ENCODE peak calls at places on chromosomes 16 and 17, in ten cellular contexts. One of them, this sample, is unnamed.

GRCh38 chr16:89435051-89435450 is 55.3 kb downstream of the ANKRD11 start:
- DNase-seq in CD4-positive, alpha-beta T cell: no peak
- DNase-seq in WTC11: no peak
- DNase-seq in mesothelial cell of epicardium: no peak
- DNase-seq in lower leg skin: no peak
- DNase-seq in endothelial cell of umbilical vein: no peak
- DNase-seq in left ventricle myocardium inferior: no peak
- DNase-seq in HFFc6: no peak
- DNase-seq in cardiac fibroblast: no peak
- DNase-seq in endodermal cell: no peak
- DNase-seq in this sample: no peak

GRCh38 chr17:80779336-80779735 is 212.3 kb upstream of the CHMP6 start:
- DNase-seq in CD4-positive, alpha-beta T cell: no peak
- DNase-seq in WTC11: no peak
- DNase-seq in mesothelial cell of epicardium: no peak
- DNase-seq in lower leg skin: no peak
- DNase-seq in endothelial cell of umbilical vein: no peak
- DNase-seq in left ventricle myocardium inferior: no peak
- DNase-seq in HFFc6: no peak
- DNase-seq in cardiac fibroblast: no peak
- DNase-seq in endodermal cell: no peak
- DNase-seq in this sample: no peak

GRCh38 chr16:30018731-30019158 is 4.3 kb upstream of the C16orf92 start:
- DNase-seq in CD4-positive, alpha-beta T cell: no peak
- DNase-seq in WTC11: no peak
- DNase-seq in mesothelial cell of epicardium: no peak
- DNase-seq in lower leg skin: no peak
- DNase-seq in endothelial cell of umbilical vein: no peak
- DNase-seq in left ventricle myocardium inferior: no peak
- DNase-seq in HFFc6: peak; percentile 21
- DNase-seq in cardiac fibroblast: no peak
- DNase-seq in endodermal cell: no peak
- DNase-seq in this sample: no peak

GRCh38 chr16:19959736-19960135 is 75.1 kb upstream of the GPRC5B start:
- DNase-seq in CD4-positive, alpha-beta T cell: no peak
- DNase-seq in WTC11: no peak
- DNase-seq in mesothelial cell of epicardium: no peak
- DNase-seq in lower leg skin: peak; percentile 37
- DNase-seq in endothelial cell of umbilical vein: no peak
- DNase-seq in left ventricle myocardium inferior: no peak
- DNase-seq in HFFc6: no peak
- DNase-seq in cardiac fibroblast: no peak
- DNase-seq in endodermal cell: no peak
- DNase-seq in this sample: peak; percentile 15

GRCh38 chr16:52696126-52696525 is 149.2 kb upstream of the TOX3 start:
- DNase-seq in CD4-positive, alpha-beta T cell: no peak
- DNase-seq in WTC11: no peak
- DNase-seq in mesothelial cell of epicardium: no peak
- DNase-seq in lower leg skin: no peak
- DNase-seq in endothelial cell of umbilical vein: no peak
- DNase-seq in left ventricle myocardium inferior: no peak
- DNase-seq in HFFc6: no peak
- DNase-seq in cardiac fibroblast: no peak
- DNase-seq in endodermal cell: no peak
- DNase-seq in this sample: no peak

GRCh38 chr16:4360538-4361021 is 9.5 kb upstream of the PAM16 start:
- DNase-seq in CD4-positive, alpha-beta T cell: no peak
- DNase-seq in WTC11: no peak
- DNase-seq in mesothelial cell of epicardium: no peak
- DNase-seq in lower leg skin: no peak
- DNase-seq in endothelial cell of umbilical vein: no peak
- DNase-seq in left ventricle myocardium inferior: no peak
- DNase-seq in HFFc6: no peak
- DNase-seq in cardiac fibroblast: no peak
- DNase-seq in endodermal cell: peak; percentile 82
- DNase-seq in this sample: no peak

GRCh38 chr17:67443931-67444597 is 67.0 kb downstream of the PITPNC1 start:
- DNase-seq in CD4-positive, alpha-beta T cell: no peak
- DNase-seq in WTC11: no peak
- DNase-seq in mesothelial cell of epicardium: no peak
- DNase-seq in lower leg skin: peak; percentile 81
- DNase-seq in endothelial cell of umbilical vein: peak; percentile 81
- DNase-seq in left ventricle myocardium inferior: no peak
- DNase-seq in HFFc6: no peak
- DNase-seq in cardiac fibroblast: peak; percentile 60
- DNase-seq in endodermal cell: no peak
- DNase-seq in this sample: no peak

GRCh38 chr17:64682261-64683181 is 20.4 kb upstream of the SMURF2 start:
- DNase-seq in CD4-positive, alpha-beta T cell: no peak
- DNase-seq in WTC11: no peak
- DNase-seq in mesothelial cell of epicardium: no peak
- DNase-seq in lower leg skin: no peak
- DNase-seq in endothelial cell of umbilical vein: peak; percentile 62
- DNase-seq in left ventricle myocardium inferior: no peak
- DNase-seq in HFFc6: peak; percentile 93
- DNase-seq in cardiac fibroblast: peak; percentile 11
- DNase-seq in endodermal cell: no peak
- DNase-seq in this sample: no peak

GRCh38 chr16:57600048-57600835 is 28.2 kb upstream of the ADGRG1 start:
- DNase-seq in CD4-positive, alpha-beta T cell: no peak
- DNase-seq in WTC11: peak; percentile 84
- DNase-seq in mesothelial cell of epicardium: peak; percentile 68
- DNase-seq in lower leg skin: peak; percentile 86
- DNase-seq in endothelial cell of umbilical vein: peak; percentile 45
- DNase-seq in left ventricle myocardium inferior: no peak
- DNase-seq in HFFc6: no peak
- DNase-seq in cardiac fibroblast: peak; percentile 64
- DNase-seq in endodermal cell: peak; percentile 94
- DNase-seq in this sample: peak; percentile 82

GRCh38 chr17:50266384-50267073 is 7.7 kb upstream of the TMEM92 start:
- DNase-seq in CD4-positive, alpha-beta T cell: no peak
- DNase-seq in WTC11: no peak
- DNase-seq in mesothelial cell of epicardium: peak; percentile 64
- DNase-seq in lower leg skin: peak; percentile 89
- DNase-seq in endothelial cell of umbilical vein: peak; percentile 59
- DNase-seq in left ventricle myocardium inferior: no peak
- DNase-seq in HFFc6: peak; percentile 75
- DNase-seq in cardiac fibroblast: peak; percentile 84
- DNase-seq in endodermal cell: peak; percentile 67
- DNase-seq in this sample: peak; percentile 92

GRCh38 chr17:58308985-58309917 is 19.3 kb downstream of the TSPOAP1 start:
- DNase-seq in CD4-positive, alpha-beta T cell: no peak
- DNase-seq in WTC11: no peak
- DNase-seq in mesothelial cell of epicardium: peak; percentile 29
- DNase-seq in lower leg skin: peak; percentile 48
- DNase-seq in endothelial cell of umbilical vein: no peak
- DNase-seq in left ventricle myocardium inferior: no peak
- DNase-seq in HFFc6: no peak
- DNase-seq in cardiac fibroblast: no peak
- DNase-seq in endodermal cell: no peak
- DNase-seq in this sample: peak; percentile 76

GRCh38 chr16:31093132-31093703 is 1.4 kb downstream of the VKORC1 start:
- DNase-seq in CD4-positive, alpha-beta T cell: no peak
- DNase-seq in WTC11: peak; percentile 46
- DNase-seq in mesothelial cell of epicardium: no peak
- DNase-seq in lower leg skin: no peak
- DNase-seq in endothelial cell of umbilical vein: no peak
- DNase-seq in left ventricle myocardium inferior: no peak
- DNase-seq in HFFc6: peak; percentile 21
- DNase-seq in cardiac fibroblast: peak; percentile 27
- DNase-seq in endodermal cell: peak; percentile 87
- DNase-seq in this sample: no peak

GRCh38 chr17:64499805-64500486 is 3.1 kb upstream of the POLG2 start:
- DNase-seq in CD4-positive, alpha-beta T cell: no peak
- DNase-seq in WTC11: no peak
- DNase-seq in mesothelial cell of epicardium: no peak
- DNase-seq in lower leg skin: no peak
- DNase-seq in endothelial cell of umbilical vein: no peak
- DNase-seq in left ventricle myocardium inferior: no peak
- DNase-seq in HFFc6: no peak
- DNase-seq in cardiac fibroblast: peak; percentile 42
- DNase-seq in endodermal cell: no peak
- DNase-seq in this sample: no peak

GRCh38 chr16:29012913-29013641 is 28.2 kb downstream of the LAT start:
- DNase-seq in CD4-positive, alpha-beta T cell: no peak
- DNase-seq in WTC11: no peak
- DNase-seq in mesothelial cell of epicardium: no peak
- DNase-seq in lower leg skin: no peak
- DNase-seq in endothelial cell of umbilical vein: no peak
- DNase-seq in left ventricle myocardium inferior: no peak
- DNase-seq in HFFc6: no peak
- DNase-seq in cardiac fibroblast: no peak
- DNase-seq in endodermal cell: no peak
- DNase-seq in this sample: no peak

GRCh38 chr17:4533522-4534502 is 21.4 kb downstream of the MYBBP1A start:
- DNase-seq in CD4-positive, alpha-beta T cell: no peak
- DNase-seq in WTC11: no peak
- DNase-seq in mesothelial cell of epicardium: no peak
- DNase-seq in lower leg skin: no peak
- DNase-seq in endothelial cell of umbilical vein: peak; percentile 40
- DNase-seq in left ventricle myocardium inferior: peak; percentile 42
- DNase-seq in HFFc6: no peak
- DNase-seq in cardiac fibroblast: no peak
- DNase-seq in endodermal cell: peak; percentile 77
- DNase-seq in this sample: no peak

DNA sequence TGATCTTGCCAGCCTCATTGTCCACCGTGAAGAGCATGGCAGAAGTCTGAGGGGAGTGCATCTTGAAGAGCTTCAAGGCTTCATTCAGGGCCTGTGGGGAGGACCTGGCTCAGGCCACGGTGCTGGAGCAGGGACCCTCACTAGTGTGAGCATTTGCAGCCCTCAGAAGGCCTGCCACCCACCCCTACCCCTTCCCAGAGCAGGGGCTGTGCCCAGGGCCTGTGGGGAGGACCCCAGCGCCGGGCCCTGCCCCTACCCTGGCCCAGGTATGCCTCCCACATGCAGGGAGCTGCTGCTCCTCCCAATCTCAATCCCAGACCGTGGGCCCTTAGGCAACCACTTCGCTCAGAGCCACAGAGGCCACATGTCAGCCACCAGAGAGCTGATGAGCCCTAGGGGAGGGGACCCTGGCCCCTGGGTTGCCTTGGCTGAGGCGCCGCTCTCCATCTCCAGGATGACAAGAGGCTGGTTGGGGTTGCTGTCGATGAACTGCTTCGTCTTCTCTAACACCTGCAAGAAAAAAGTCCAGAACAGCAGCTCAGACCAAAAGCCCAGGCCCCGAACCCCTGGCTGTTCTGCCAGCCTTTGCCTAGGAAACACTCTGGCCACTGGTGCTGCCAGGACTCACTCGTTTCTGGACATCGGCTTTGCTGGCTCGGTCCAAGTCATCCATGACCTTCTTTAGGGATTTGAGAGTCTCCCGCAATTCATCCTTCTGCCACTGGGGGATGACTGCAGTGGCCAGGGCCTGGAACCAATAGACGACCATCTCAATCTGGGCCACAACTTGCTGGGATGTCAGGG is 1.8 kb upstream of the EXOSC6 start:
- DNase-seq in CD4-positive, alpha-beta T cell: no peak
- DNase-seq in WTC11: peak; percentile 72
- DNase-seq in mesothelial cell of epicardium: no peak
- DNase-seq in lower leg skin: peak; percentile 76
- DNase-seq in endothelial cell of umbilical vein: peak; percentile 43
- DNase-seq in left ventricle myocardium inferior: no peak
- DNase-seq in HFFc6: peak; percentile 24
- DNase-seq in cardiac fibroblast: peak; percentile 57
- DNase-seq in endodermal cell: peak; percentile 90
- DNase-seq in this sample: peak; percentile 85
- TF ChIP-seq CTCF in CD4-positive, alpha-beta T cell: peak; percentile 55
- TF ChIP-seq CTCF in WTC11: peak; percentile 49
- TF ChIP-seq CTCF in mesothelial cell of epicardium: no peak
- TF ChIP-seq CTCF in lower leg skin: no peak
- TF ChIP-seq CTCF in endothelial cell of umbilical vein: peak; percentile 48
- TF ChIP-seq CTCF in left ventricle myocardium inferior: peak; percentile 56
- TF ChIP-seq CTCF in HFFc6: peak; percentile 80
- TF ChIP-seq CTCF in cardiac fibroblast: peak; percentile 65
- TF ChIP-seq CTCF in endodermal cell: peak; percentile 75
- TF ChIP-seq CTCF in this sample: peak; percentile 53

DNA sequence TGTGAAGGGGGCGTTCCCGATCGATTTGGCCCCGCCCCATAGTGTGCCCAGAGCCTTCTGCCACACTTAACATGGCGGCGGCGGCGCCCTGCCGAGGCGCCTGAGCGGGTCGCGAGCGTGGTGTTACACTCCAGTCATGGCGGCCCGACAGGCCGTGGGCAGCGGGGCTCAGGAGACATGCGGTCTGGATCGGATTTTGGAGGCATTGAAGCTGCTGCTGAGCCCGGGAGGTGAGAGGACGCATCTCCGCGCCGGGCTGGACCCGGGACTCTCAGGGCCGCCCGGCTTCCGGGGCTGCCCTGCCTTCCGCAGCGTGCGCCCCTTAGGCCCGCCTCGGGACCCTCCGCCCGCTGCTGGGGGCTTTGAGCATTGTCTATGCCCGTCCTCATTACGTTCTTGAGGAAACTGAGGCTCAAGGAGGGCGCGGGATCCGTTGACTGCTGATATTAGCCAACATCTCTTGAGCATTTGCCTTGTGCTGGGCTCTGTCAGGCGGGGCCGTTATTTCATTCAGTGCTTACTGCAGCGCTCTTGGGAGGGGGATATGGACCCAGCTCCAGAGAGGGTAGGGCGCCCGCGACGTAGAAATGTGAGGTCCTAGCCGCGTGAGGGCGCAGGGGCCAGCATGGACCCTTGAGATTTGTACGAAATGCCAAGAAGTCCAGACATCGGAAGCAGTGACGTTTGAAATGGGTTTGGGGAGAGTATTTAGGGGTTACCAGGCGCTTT is at the start of gene TANGO6:
- DNase-seq in CD4-positive, alpha-beta T cell: peak; percentile 86
- DNase-seq in WTC11: peak; percentile 86
- DNase-seq in mesothelial cell of epicardium: peak; percentile 84
- DNase-seq in lower leg skin: peak; percentile 97
- DNase-seq in endothelial cell of umbilical vein: peak; percentile 86
- DNase-seq in left ventricle myocardium inferior: peak; percentile 87
- DNase-seq in HFFc6: peak; percentile 65
- DNase-seq in cardiac fibroblast: peak; percentile 82
- DNase-seq in endodermal cell: peak; percentile 94
- DNase-seq in this sample: peak; percentile 93
- TF ChIP-seq CTCF in CD4-positive, alpha-beta T cell: peak; percentile 18
- TF ChIP-seq CTCF in WTC11: no peak
- TF ChIP-seq CTCF in mesothelial cell of epicardium: peak; percentile 23
- TF ChIP-seq CTCF in lower leg skin: no peak
- TF ChIP-seq CTCF in endothelial cell of umbilical vein: peak; percentile 23
- TF ChIP-seq CTCF in left ventricle myocardium inferior: peak; percentile 21
- TF ChIP-seq CTCF in HFFc6: peak; percentile 53
- TF ChIP-seq CTCF in cardiac fibroblast: peak; percentile 24
- TF ChIP-seq CTCF in endodermal cell: peak; percentile 80
- TF ChIP-seq CTCF in this sample: peak; percentile 55

GRCh38 chr16:13331918-13332317 is 430.5 kb downstream of the SHISA9 start:
- DNase-seq in CD4-positive, alpha-beta T cell: no peak
- DNase-seq in WTC11: no peak
- DNase-seq in mesothelial cell of epicardium: no peak
- DNase-seq in lower leg skin: no peak
- DNase-seq in endothelial cell of umbilical vein: no peak
- DNase-seq in left ventricle myocardium inferior: no peak
- DNase-seq in HFFc6: no peak
- DNase-seq in cardiac fibroblast: no peak
- DNase-seq in endodermal cell: peak; percentile 59
- DNase-seq in this sample: no peak
- TF ChIP-seq CTCF in CD4-positive, alpha-beta T cell: no peak
- TF ChIP-seq CTCF in WTC11: no peak
- TF ChIP-seq CTCF in mesothelial cell of epicardium: no peak
- TF ChIP-seq CTCF in lower leg skin: no peak
- TF ChIP-seq CTCF in endothelial cell of umbilical vein: no peak
- TF ChIP-seq CTCF in left ventricle myocardium inferior: no peak
- TF ChIP-seq CTCF in HFFc6: peak; percentile 39
- TF ChIP-seq CTCF in cardiac fibroblast: no peak
- TF ChIP-seq CTCF in endodermal cell: peak; percentile 76
- TF ChIP-seq CTCF in this sample: no peak

GRCh38 chr17:45722161-45722560 is 62.0 kb upstream of the CRHR1 start:
- DNase-seq in CD4-positive, alpha-beta T cell: no peak
- DNase-seq in WTC11: peak; percentile 79
- DNase-seq in mesothelial cell of epicardium: no peak
- DNase-seq in lower leg skin: peak; percentile 60
- DNase-seq in endothelial cell of umbilical vein: no peak
- DNase-seq in left ventricle myocardium inferior: no peak
- DNase-seq in HFFc6: peak; percentile 29
- DNase-seq in cardiac fibroblast: no peak
- DNase-seq in endodermal cell: peak; percentile 93
- DNase-seq in this sample: no peak
- TF ChIP-seq CTCF in CD4-positive, alpha-beta T cell: no peak
- TF ChIP-seq CTCF in WTC11: no peak
- TF ChIP-seq CTCF in mesothelial cell of epicardium: no peak
- TF ChIP-seq CTCF in lower leg skin: no peak
- TF ChIP-seq CTCF in endothelial cell of umbilical vein: peak; percentile 8
- TF ChIP-seq CTCF in left ventricle myocardium inferior: peak; percentile 49
- TF ChIP-seq CTCF in HFFc6: peak; percentile 73
- TF ChIP-seq CTCF in cardiac fibroblast: no peak
- TF ChIP-seq CTCF in endodermal cell: peak; percentile 86
- TF ChIP-seq CTCF in this sample: peak; percentile 31